ENCODE peak calls at places on chromosomes 5 and 9, in nine cellular contexts. J is fibroblast of pulmonary artery; D is GM12865; X is CD4-positive, alpha-beta T cell; R is AG04449; O is fibroblast of lung; Y is GM10248; K is fibroblast of the aortic adventitia; Z is mucosa of descending colon. H is an unnamed sample.

GRCh38 chr5:132411382-132411925 is 41.9 kb downstream of the SLC22A5 start:
- DNase-seq in J (no peak), D (peak), X (no peak), R (no peak), O (no peak), Y (no peak), K (no peak), Z (peak), H (no peak)

GRCh38 chr5:125972706-125973105 is 450.5 kb upstream of the GRAMD2B start:
- DNase-seq in J (no peak), D (no peak), X (no peak), R (no peak), O (no peak), Y (no peak), K (no peak), Z (no peak), H (no peak)

GRCh38 chr5:119036101-119036762 is 34.7 kb upstream of the DMXL1 start:
- DNase-seq in J (peak), D (no peak), X (no peak), R (peak), O (peak), Y (no peak), K (peak), Z (no peak), H (no peak)

GRCh38 chr9:13090588-13090987 is 188.9 kb downstream of the MPDZ start:
- DNase-seq in J (no peak), D (no peak), X (no peak), R (no peak), O (peak), Y (no peak), K (peak), Z (no peak), H (no peak)

GRCh38 chr5:1337490-1338195 is 7.3 kb downstream of the CLPTM1L start:
- DNase-seq in J (no peak), D (no peak), X (no peak), R (no peak), O (no peak), Y (no peak), K (no peak), Z (peak), H (no peak)

GRCh38 chr9:95023217-95024003 is 294.1 kb downstream of the FANCC start:
- DNase-seq in J (peak), D (no peak), X (no peak), R (peak), O (peak), Y (no peak), K (peak), Z (no peak), H (no peak)

GRCh38 chr5:108681079-108681921 is 66.4 kb upstream of the FER start:
- DNase-seq in J (peak), D (peak), X (no peak), R (peak), O (peak), Y (peak), K (peak), Z (no peak), H (peak)

GRCh38 chr5:44774279-44774880 is 34.4 kb upstream of the MRPS30 start:
- DNase-seq in J (peak), D (peak), X (no peak), R (peak), O (peak), Y (peak), K (peak), Z (no peak), H (peak)

GRCh38 chr9:3732077-3733038 is 206.6 kb upstream of the RFX3 start:
- DNase-seq in J (peak), D (peak), X (peak), R (peak), O (peak), Y (peak), K (peak), Z (no peak), H (peak)

GRCh38 chr5:39570418-39571027 is 145.7 kb upstream of the DAB2 start:
- DNase-seq in J (peak), D (peak), X (no peak), R (no peak), O (peak), Y (no peak), K (peak), Z (no peak), H (peak)

GRCh38 chr5:73694089-73694488 is 68.1 kb downstream of the ARHGEF28 start:
- DNase-seq in J (no peak), D (peak), X (no peak), R (no peak), O (no peak), Y (peak), K (no peak), Z (no peak), H (no peak)

GRCh38 chr9:113520109-113520642 is 56.6 kb downstream of the RGS3 start:
- DNase-seq in J (peak), D (peak), X (no peak), R (no peak), O (no peak), Y (peak), K (no peak), Z (peak), H (no peak)

GRCh38 chr5:97142521-97143254 is at the start of gene LIX1:
- DNase-seq in J (peak), D (peak), X (no peak), R (no peak), O (peak), Y (peak), K (peak), Z (no peak), H (no peak)

GRCh38 chr5:15791859-15792258 is 291.9 kb downstream of the FBXL7 start:
- DNase-seq in J (no peak), D (no peak), X (no peak), R (no peak), O (peak), Y (no peak), K (peak), Z (no peak), H (no peak)

GRCh38 chr5:80884851-80885697 is 75.1 kb upstream of the RASGRF2 start:
- DNase-seq in J (no peak), D (no peak), X (no peak), R (no peak), O (no peak), Y (no peak), K (no peak), Z (no peak), H (no peak)

GRCh38 chr9:87157366-87158031 is 210.2 kb upstream of the GAS1 start:
- DNase-seq in J (peak), D (no peak), X (no peak), R (no peak), O (no peak), Y (no peak), K (no peak), Z (no peak), H (no peak)

GRCh38 chr5:180070726-180071417 is 687 bp downstream of the RNF130 start:
- DNase-seq in J (peak), D (no peak), X (no peak), R (peak), O (peak), Y (no peak), K (peak), Z (no peak), H (no peak)

GRCh38 chr9:114911167-114911821 is 19.1 kb downstream of the TNFSF8 start:
- DNase-seq in J (peak), D (no peak), X (no peak), R (no peak), O (peak), Y (no peak), K (peak), Z (no peak), H (no peak)

GRCh38 chr5:150503386-150503785 is 4.5 kb upstream of the NDST1 start:
- DNase-seq in J (no peak), D (no peak), X (no peak), R (no peak), O (no peak), Y (no peak), K (no peak), Z (peak), H (no peak)

GRCh38 chr5:81751836-81752643 is 1.1 kb upstream of the SSBP2 start:
- DNase-seq in J (no peak), D (no peak), X (peak), R (no peak), O (peak), Y (no peak), K (peak), Z (no peak), H (no peak)

GRCh38 chr9:116027511-116027910 is 126.1 kb upstream of the PAPPA start:
- DNase-seq in J (peak), D (no peak), X (no peak), R (peak), O (peak), Y (no peak), K (peak), Z (no peak), H (peak)

GRCh38 chr5:115703514-115703913 is 77.7 kb upstream of the TMED7 start:
- DNase-seq in J (no peak), D (no peak), X (no peak), R (no peak), O (no peak), Y (no peak), K (no peak), Z (no peak), H (no peak)

GRCh38 chr5:72248352-72249032 is 71.5 kb downstream of the MRPS27 start:
- DNase-seq in J (peak), D (no peak), X (no peak), R (no peak), O (peak), Y (no peak), K (peak), Z (no peak), H (peak)

GRCh38 chr5:58322453-58322852 is 137.4 kb downstream of the PLK2 start:
- DNase-seq in J (peak), D (no peak), X (no peak), R (peak), O (no peak), Y (no peak), K (peak), Z (no peak), H (peak)

GRCh38 chr9:95092321-95093072 is 225.0 kb downstream of the FANCC start:
- DNase-seq in J (peak), D (no peak), X (no peak), R (peak), O (peak), Y (no peak), K (peak), Z (no peak), H (no peak)

GRCh38 chr5:30505014-30505886 is 688.2 kb upstream of the CDH6 start:
- DNase-seq in J (peak), D (no peak), X (no peak), R (no peak), O (peak), Y (no peak), K (peak), Z (no peak), H (no peak)

GRCh38 chr9:26058111-26058895 is 380.1 kb upstream of the TUSC1 start:
- DNase-seq in J (peak), D (no peak), X (no peak), R (peak), O (no peak), Y (no peak), K (no peak), Z (no peak), H (no peak)

GRCh38 chr5:1460054-1460682 is 14.9 kb upstream of the SLC6A3 start:
- DNase-seq in J (no peak), D (no peak), X (no peak), R (no peak), O (no peak), Y (no peak), K (no peak), Z (no peak), H (no peak)

DNA sequence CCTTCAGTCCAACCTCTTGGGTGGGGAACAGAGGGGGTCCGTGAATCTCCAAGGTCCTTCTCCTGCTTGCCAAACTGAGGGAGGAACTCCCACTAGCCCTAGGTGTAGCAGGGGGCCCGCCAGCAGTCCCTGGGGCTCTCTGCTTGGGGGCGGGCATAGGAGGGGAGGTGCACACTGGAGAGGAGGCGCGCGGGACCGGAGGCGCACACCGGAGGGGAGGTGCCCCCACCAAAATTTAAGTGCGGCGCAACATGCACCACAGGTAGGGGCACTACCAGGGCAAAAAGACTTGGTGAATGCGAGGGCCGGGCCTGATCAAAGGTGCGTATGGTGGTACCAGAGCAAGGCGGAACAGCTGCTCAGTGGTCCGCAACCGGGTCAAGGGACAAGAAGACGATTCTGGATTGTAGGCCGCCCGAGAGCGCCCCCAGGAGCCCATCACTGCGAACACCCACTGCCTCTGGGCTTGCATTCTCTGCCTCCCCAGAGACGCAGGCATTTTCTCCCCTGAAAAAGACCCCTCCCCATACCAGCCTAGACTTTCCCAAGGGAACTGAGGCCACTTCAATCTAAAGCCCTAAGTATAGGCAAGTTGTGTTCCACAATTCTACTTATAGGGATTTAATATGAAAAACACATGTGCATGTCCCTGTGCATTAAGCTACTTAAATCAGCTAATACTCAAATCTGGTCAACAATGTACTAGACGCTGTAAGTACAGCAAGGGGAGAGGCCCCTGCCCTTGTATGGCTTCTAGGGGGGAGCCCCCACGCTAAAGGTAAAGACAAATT is 50.6 kb downstream of the TGFBI start:
- DNase-seq in J (no peak), D (peak), X (no peak), R (no peak), O (no peak), Y (no peak), K (no peak), Z (no peak), H (no peak)
- TF ChIP-seq CTCF in J (peak), D (peak), X (no peak), R (no peak), O (peak), Y (peak), K (no peak), Z (no peak), H (no peak)

GRCh38 chr5:96050273-96050880 is 88.7 kb upstream of the ELL2 start:
- DNase-seq in J (no peak), D (no peak), X (no peak), R (no peak), O (no peak), Y (no peak), K (no peak), Z (no peak), H (no peak)
- TF ChIP-seq CTCF in J (no peak), D (no peak), X (no peak), R (no peak), O (no peak), Y (no peak), K (no peak), Z (no peak), H (no peak)

GRCh38 chr9:135252980-135253304 is 165.5 kb downstream of the OLFM1 start:
- DNase-seq in J (no peak), D (no peak), X (no peak), R (no peak), O (no peak), Y (no peak), K (no peak), Z (no peak), H (no peak)

GRCh38 chr9:135255033-135255842 is 167.8 kb downstream of the OLFM1 start:
- DNase-seq in J (no peak), D (no peak), X (no peak), R (no peak), O (no peak), Y (no peak), K (no peak), Z (no peak), H (no peak)

GRCh38 chr9:135251996-135252760 is 164.7 kb downstream of the OLFM1 start:
- DNase-seq in J (no peak), D (no peak), X (no peak), R (no peak), O (no peak), Y (no peak), K (no peak), Z (no peak), H (no peak)

GRCh38 chr9:135254176-135255032 is 166.9 kb downstream of the OLFM1 start:
- DNase-seq in J (no peak), D (no peak), X (no peak), R (no peak), O (no peak), Y (no peak), K (no peak), Z (no peak), H (no peak)

DNA sequence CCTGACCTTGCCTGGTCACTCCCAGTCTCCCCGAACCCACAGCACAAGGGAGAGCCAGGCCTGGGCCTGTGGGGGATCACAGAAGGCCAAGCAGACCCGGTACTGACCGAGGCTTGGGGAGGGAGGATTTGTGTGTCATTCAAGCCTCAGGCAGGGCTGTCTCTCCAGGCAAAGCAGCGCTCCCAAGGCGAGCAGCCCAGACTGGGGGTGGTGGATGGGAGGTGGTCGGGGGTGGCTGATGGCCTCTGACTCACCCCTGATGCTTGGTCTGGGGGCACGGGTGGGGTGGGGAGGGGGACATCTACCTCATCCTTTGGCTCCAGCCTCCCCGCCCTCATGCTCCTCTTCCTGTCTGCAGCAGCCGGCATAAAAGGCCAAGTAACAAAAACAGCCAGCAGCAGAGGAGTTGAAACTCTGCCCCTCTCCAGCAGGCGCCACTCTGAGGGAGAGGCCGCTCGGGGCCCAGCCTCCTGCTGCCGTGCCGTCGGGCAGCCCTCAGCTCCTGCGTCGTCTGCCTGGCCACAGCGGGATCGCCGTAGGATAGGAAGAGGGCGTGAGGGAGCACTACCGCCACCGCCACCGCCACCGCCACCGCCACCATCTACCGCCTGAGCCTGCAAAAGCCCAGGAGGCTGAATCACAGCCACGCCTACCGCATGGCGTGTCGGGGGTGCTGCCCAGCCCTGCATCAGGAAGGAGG is 166.0 kb downstream of the OLFM1 start:
- DNase-seq in J (no peak), D (no peak), X (no peak), R (no peak), O (no peak), Y (no peak), K (no peak), Z (no peak), H (no peak)
- TF ChIP-seq CTCF in J (no peak), D (no peak), X (no peak), R (no peak), O (no peak), Y (no peak), K (no peak), Z (no peak), H (no peak)

GRCh38 chr9:79757074-79757473 is 185.3 kb downstream of the TLE4 start:
- DNase-seq in J (no peak), D (no peak), X (no peak), R (no peak), O (no peak), Y (no peak), K (no peak), Z (no peak), H (no peak)

GRCh38 chr9:79759460-79759859 is 187.7 kb downstream of the TLE4 start:
- DNase-seq in J (no peak), D (peak), X (no peak), R (no peak), O (no peak), Y (no peak), K (no peak), Z (no peak), H (no peak)

GRCh38 chr9:79756414-79756813 is 184.6 kb downstream of the TLE4 start:
- DNase-seq in J (no peak), D (no peak), X (no peak), R (no peak), O (no peak), Y (no peak), K (no peak), Z (no peak), H (no peak)

GRCh38 chr9:79763861-79764260 is 192.1 kb downstream of the TLE4 start:
- DNase-seq in J (peak), D (no peak), X (no peak), R (no peak), O (peak), Y (no peak), K (no peak), Z (no peak), H (no peak)

DNA sequence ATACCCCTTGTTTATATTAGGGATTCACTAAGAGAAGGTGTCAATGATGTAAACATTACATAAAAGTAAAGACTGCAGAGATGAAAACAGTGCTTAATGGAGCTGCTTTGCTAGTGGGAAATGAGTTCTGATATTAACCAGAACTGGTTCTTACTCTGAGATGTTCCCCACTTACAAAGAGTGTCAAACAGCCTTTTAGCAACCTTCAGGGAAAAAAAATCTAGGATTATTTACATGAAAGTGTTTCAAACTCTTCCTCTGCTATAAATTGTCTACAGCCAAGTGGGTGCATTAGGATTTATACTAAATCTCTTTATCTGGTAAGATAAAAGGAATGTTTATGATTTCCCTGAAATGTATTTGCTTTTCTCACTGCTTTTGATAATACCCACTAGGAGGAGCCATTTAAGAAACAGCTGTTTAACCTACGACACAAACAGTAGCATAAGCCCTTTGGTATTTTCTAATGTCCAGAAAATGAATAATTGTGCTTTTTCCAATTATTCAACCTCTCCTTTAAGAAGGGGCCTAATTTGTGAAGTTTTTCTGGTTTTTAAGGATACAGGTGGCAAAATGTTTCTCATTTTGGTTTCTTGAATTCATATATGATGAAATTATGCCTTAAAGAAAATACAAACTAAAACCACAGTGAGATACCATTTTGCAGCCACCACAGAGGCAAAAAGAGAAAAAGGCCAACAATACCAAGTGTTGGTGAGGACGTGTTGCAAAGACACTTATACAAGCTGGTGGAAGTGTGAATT is 186.3 kb downstream of the TLE4 start:
- DNase-seq in J (peak), D (no peak), X (no peak), R (no peak), O (peak), Y (no peak), K (peak), Z (no peak), H (no peak)
- TF ChIP-seq CTCF in J (peak), D (peak), X (peak), R (peak), O (peak), Y (peak), K (peak), Z (no peak), H (peak)